ENCODE peak calls at places on chromosomes 7 and 10, in nine cellular contexts. I is NAMALWA; G is tibial nerve; Q is T-helper 1 cell; U is cardiac muscle cell; M is hypothalamus; O is GM10248; D is nephron progenitor cell; T is stimulated activated CD4-positive, alpha-beta T cell treated with anti-CD3 and anti-CD28 coated beads, TNF-alpha, amount 100 ng/mL, for 1 hour. Z is an unnamed sample.

GRCh38 chr10:124625831-124626238 is 118.3 kb downstream of the FAM53B start:
- DNase-seq in I (no peak), M (no peak), D (no peak), Q (no peak), U (no peak), G (no peak), O (no peak), T (no peak), Z (no peak)

GRCh38 chr10:30420266-30420665 is 13.7 kb upstream of the MAP3K8 start:
- DNase-seq in D (no peak), M (no peak), T (no peak), U (no peak), G (no peak), Q (no peak), O (peak; percentile 45), I (no peak), Z (no peak)

GRCh38 chr10:21959998-21960397 is 43.5 kb downstream of the DNAJC1 start:
- DNase-seq in O (no peak), U (no peak), Q (no peak), T (no peak), I (no peak), D (no peak), M (no peak), G (no peak), Z (no peak)

GRCh38 chr7:16660702-16661464 is 14.9 kb downstream of the BZW2 start:
- DNase-seq in D (no peak), U (peak; percentile 61), T (no peak), O (no peak), M (no peak), I (no peak), G (no peak), Q (no peak), Z (no peak)

GRCh38 chr10:2463301-2463700 is 604.0 kb upstream of the PFKP start:
- DNase-seq in M (no peak), T (no peak), O (no peak), I (no peak), D (no peak), G (no peak), U (no peak), Q (no peak), Z (no peak)

GRCh38 chr10:132685921-132686680 is 99.8 kb downstream of the NKX6-2 start:
- DNase-seq in O (no peak), G (no peak), I (no peak), M (no peak), T (no peak), Q (no peak), U (no peak), D (no peak), Z (no peak)

GRCh38 chr7:157013602-157014549 is 3.4 kb upstream of the MNX1 start:
- DNase-seq in U (no peak), O (no peak), T (no peak), M (no peak), Q (no peak), G (no peak), I (no peak), D (no peak), Z (no peak)

GRCh38 chr10:96632974-96633373 is 46.2 kb upstream of the TM9SF3 start:
- DNase-seq in Q (no peak), M (no peak), T (no peak), I (no peak), U (no peak), O (no peak), G (no peak), D (no peak), Z (no peak)

GRCh38 chr7:154741131-154741530 is 261.8 kb downstream of the PAXIP1 start:
- DNase-seq in G (no peak), U (no peak), D (no peak), M (no peak), Q (no peak), O (no peak), I (no peak), T (no peak), Z (no peak)

GRCh38 chr10:99523251-99523773 is 9.4 kb upstream of the NKX2-3 start:
- DNase-seq in Q (no peak), U (no peak), M (no peak), G (no peak), D (peak; percentile 60), O (no peak), I (no peak), T (no peak), Z (no peak)

GRCh38 chr10:132867801-132868644 is 74.3 kb downstream of the CFAP46 start:
- DNase-seq in I (no peak), T (no peak), M (no peak), O (no peak), Q (no peak), G (no peak), U (no peak), D (no peak), Z (no peak)

GRCh38 chr7:130593033-130593432 is 75.5 kb downstream of the COPG2 start:
- DNase-seq in Q (no peak), M (no peak), U (peak; percentile 2), G (no peak), I (no peak), T (no peak), O (no peak), D (no peak), Z (no peak)

GRCh38 chr7:50793115-50793946 is 10.6 kb upstream of the GRB10 start:
- DNase-seq in I (no peak), M (no peak), Q (peak; percentile 30), O (no peak), D (peak; percentile 68), U (peak; percentile 76), T (no peak), G (peak; percentile 30), Z (no peak)

GRCh38 chr7:155256081-155256760 is 41.5 kb upstream of the INSIG1 start:
- DNase-seq in M (no peak), G (no peak), D (no peak), I (no peak), T (no peak), Q (no peak), U (no peak), O (no peak), Z (no peak)

GRCh38 chr10:61836888-61837747 is 64.4 kb upstream of the ARID5B start:
- DNase-seq in M (no peak), U (peak; percentile 62), T (no peak), Q (no peak), I (no peak), D (no peak), G (no peak), O (no peak), Z (peak; percentile 91)

GRCh38 chr7:158782638-158783490 is 46.4 kb downstream of the ESYT2 start:
- DNase-seq in T (no peak), U (peak; percentile 48), D (no peak), M (no peak), Q (peak; percentile 17), I (peak; percentile 43), G (peak; percentile 40), O (no peak), Z (no peak)

GRCh38 chr7:50730459-50731400 is 52.0 kb downstream of the GRB10 start:
- DNase-seq in O (no peak), U (no peak), T (no peak), M (no peak), D (no peak), Q (no peak), G (no peak), I (no peak), Z (no peak)

GRCh38 chr10:47111329-47111862 is 188.6 kb upstream of the GDF10 start:
- DNase-seq in G (no peak), Q (no peak), M (no peak), I (no peak), T (no peak), O (no peak), D (no peak), U (no peak), Z (no peak)

GRCh38 chr7:143043391-143043790 is 8.8 kb upstream of the OR6V1 start:
- DNase-seq in T (no peak), M (no peak), U (peak; percentile 14), I (no peak), G (no peak), D (no peak), O (no peak), Q (no peak), Z (no peak)

GRCh38 chr7:47758546-47758945 is 176.6 kb upstream of the TNS3 start:
- DNase-seq in O (no peak), D (no peak), T (no peak), U (no peak), I (no peak), Q (no peak), G (no peak), M (no peak), Z (no peak)

GRCh38 chr10:58950618-58951017 is 225.8 kb upstream of the PHYHIPL start:
- DNase-seq in U (no peak), G (no peak), M (no peak), O (no peak), I (no peak), D (no peak), Q (no peak), T (no peak), Z (peak; percentile 32)

GRCh38 chr7:134212576-134213546 is 85.7 kb downstream of the LRGUK start:
- DNase-seq in D (no peak), Q (no peak), O (no peak), I (no peak), G (no peak), T (no peak), U (peak; percentile 25), M (no peak), Z (no peak)

GRCh38 chr10:105354010-105354409 is 712.9 kb downstream of the SORCS3 start:
- DNase-seq in I (no peak), Q (no peak), G (no peak), O (no peak), M (no peak), D (no peak), U (no peak), T (no peak), Z (no peak)

GRCh38 chr10:62514079-62514693 is 140.0 kb downstream of the ZNF365 start:
- DNase-seq in O (no peak), U (no peak), G (no peak), Q (no peak), I (no peak), M (no peak), D (no peak), T (no peak), Z (no peak)

GRCh38 chr7:101673951-101674350 is 44.9 kb upstream of the MYL10 start:
- DNase-seq in Q (no peak), U (no peak), D (no peak), I (no peak), O (no peak), G (no peak), M (no peak), T (no peak), Z (no peak)

GRCh38 chr7:136114966-136115762 is 138.0 kb upstream of the MTPN start:
- DNase-seq in G (no peak), M (no peak), D (peak; percentile 52), O (peak; percentile 64), U (peak; percentile 67), T (peak; percentile 3), I (peak; percentile 73), Q (no peak), Z (peak; percentile 30)

GRCh38 chr7:94436018-94436604 is 41.4 kb downstream of the COL1A2 start:
- DNase-seq in Q (peak; percentile 16), O (peak; percentile 33), D (peak; percentile 65), T (peak; percentile 7), I (peak; percentile 85), G (peak; percentile 36), M (no peak), U (peak; percentile 87), Z (peak; percentile 76)

GRCh38 chr7:105816270-105816843 is 60.0 kb downstream of the ATXN7L1 start:
- DNase-seq in Q (no peak), I (no peak), M (no peak), D (no peak), T (no peak), G (no peak), U (no peak), O (no peak), Z (no peak)

GRCh38 chr7:77458786-77459185 is 42.6 kb upstream of the GSAP start:
- DNase-seq in U (peak; percentile 43), I (no peak), T (no peak), O (no peak), M (no peak), G (no peak), Q (no peak), D (no peak), Z (no peak)

GRCh38 chr7:93551063-93551895 is 23.2 kb downstream of the CALCR start:
- DNase-seq in Q (no peak), T (no peak), M (no peak), O (peak; percentile 3), D (no peak), U (peak; percentile 73), G (no peak), I (peak; percentile 78), Z (peak; percentile 49)

GRCh38 chr7:125491137-125491536 is 561.5 kb upstream of the POT1 start:
- DNase-seq in D (no peak), O (no peak), Q (no peak), I (no peak), M (no peak), U (no peak), T (no peak), G (no peak), Z (no peak)